ENCODE peak calls at places on chromosomes 5 and 9, in ten cellular contexts. N is left ventricle myocardium inferior; S is HTR-8/SVneo; Q is T47D; G is posterior cingulate gyrus; W is stimulated activated CD4-positive, alpha-beta T cell treated with anti-CD3 and anti-CD28 coated beads, Interleukin-2, amount 100 ng/mL, for 48 hours; V is choroid plexus epithelial cell; R is head of caudate nucleus; X is hypothalamus; T is sigmoid colon. Z is an unnamed sample.
A peak's percentile ranks its signal among the peaks of the same experiment; 100 is the strongest.

GRCh38 chr9:70412678-70413426 is 1.6 kb downstream of the KLF9 start:
- DNase-seq in N (peak; percentile 90), S (no peak), X (peak; percentile 70), Q (peak; percentile 51), G (peak; percentile 93), V (peak; percentile 84), T (peak; percentile 97), R (peak; percentile 80), W (no peak), Z (peak; percentile 88)

GRCh38 chr9:15104826-15105420 is 194.7 kb upstream of the FREM1 start:
- DNase-seq in V (peak; percentile 65), Q (no peak), N (no peak), G (no peak), R (no peak), W (peak; percentile 33), T (no peak), S (peak; percentile 7), X (peak; percentile 1), Z (no peak)

GRCh38 chr5:28737682-28738081 is 1699.3 kb upstream of the CDH9 start:
- DNase-seq in S (no peak), R (no peak), W (no peak), X (no peak), T (no peak), Q (no peak), V (no peak), N (no peak), G (no peak), Z (no peak)

GRCh38 chr5:30604648-30605262 is 588.7 kb upstream of the CDH6 start:
- DNase-seq in T (no peak), W (no peak), V (no peak), R (no peak), X (no peak), Q (no peak), N (no peak), S (no peak), G (no peak), Z (no peak)

GRCh38 chr9:92685022-92685421 is 15.1 kb upstream of the IPPK start:
- DNase-seq in T (no peak), V (no peak), Q (no peak), X (no peak), R (no peak), N (no peak), G (no peak), W (no peak), S (no peak), Z (no peak)

GRCh38 chr5:168424506-168425298 is 61.6 kb upstream of the RARS1 start:
- DNase-seq in X (no peak), S (peak; percentile 54), Q (no peak), W (no peak), G (no peak), T (no peak), N (no peak), V (peak; percentile 42), R (no peak), Z (no peak)

GRCh38 chr9:128558431-128559310 is 6.3 kb downstream of the SPTAN1 start:
- DNase-seq in R (peak; percentile 70), V (peak; percentile 91), N (peak; percentile 86), S (peak; percentile 57), X (peak; percentile 86), Q (no peak), G (peak; percentile 94), T (peak; percentile 94), W (peak; percentile 53), Z (peak; percentile 62)

GRCh38 chr5:81819556-81820314 is 68.8 kb upstream of the SSBP2 start:
- DNase-seq in R (no peak), T (no peak), N (no peak), G (no peak), X (no peak), Q (no peak), V (peak; percentile 80), S (peak; percentile 40), W (no peak), Z (no peak)

GRCh38 chr9:102642651-102643050 is 352.5 kb upstream of the CYLC2 start:
- DNase-seq in R (no peak), X (no peak), S (no peak), W (no peak), V (no peak), N (no peak), G (no peak), Q (no peak), T (no peak), Z (no peak)

GRCh38 chr9:87890866-87891265 is 8.2 kb downstream of the SPATA31E1 start:
- DNase-seq in S (no peak), Q (no peak), T (no peak), V (no peak), X (no peak), G (peak; percentile 52), R (no peak), W (no peak), N (no peak), Z (no peak)

GRCh38 chr9:105063665-105064247 is 135.8 kb upstream of the ABCA1 start:
- DNase-seq in N (no peak), S (no peak), X (peak; percentile 5), V (peak; percentile 96), R (no peak), W (no peak), T (peak; percentile 73), G (no peak), Q (no peak), Z (no peak)

GRCh38 chr9:98873535-98874432 is 66.3 kb downstream of the GALNT12 start:
- DNase-seq in X (peak; percentile 50), W (no peak), V (peak; percentile 40), Q (no peak), G (no peak), R (peak; percentile 6), S (no peak), T (no peak), N (peak; percentile 70), Z (no peak)

GRCh38 chr9:89969881-89970639 is 365.2 kb downstream of the GADD45G start:
- DNase-seq in Q (no peak), T (no peak), X (no peak), N (no peak), W (no peak), S (no peak), G (no peak), R (no peak), V (no peak), Z (no peak)

GRCh38 chr5:178535299-178536175 is 54.7 kb downstream of the COL23A1 start:
- DNase-seq in Q (no peak), X (no peak), N (peak; percentile 70), S (no peak), V (peak; percentile 30), G (peak; percentile 95), R (no peak), T (no peak), W (no peak), Z (peak; percentile 25)

GRCh38 chr9:76761448-76761847 is 2.8 kb upstream of the PCA3 start:
- DNase-seq in R (no peak), S (peak; percentile 15), G (no peak), W (no peak), N (no peak), Q (no peak), T (no peak), X (no peak), V (peak; percentile 32), Z (no peak)

GRCh38 chr5:135313946-135314345 is 85.1 kb downstream of the MACROH2A1 start:
- DNase-seq in W (no peak), R (no peak), V (no peak), T (no peak), G (no peak), Q (no peak), X (no peak), S (no peak), N (no peak), Z (no peak)

GRCh38 chr5:125410501-125411162 is 664.2 kb upstream of the ZNF608 start:
- DNase-seq in G (no peak), S (peak; percentile 10), T (no peak), N (no peak), R (no peak), Q (no peak), V (peak; percentile 70), X (no peak), W (no peak), Z (no peak)

GRCh38 chr5:11563822-11564221 is 340.4 kb downstream of the CTNND2 start:
- DNase-seq in S (no peak), G (no peak), V (no peak), R (no peak), W (no peak), T (no peak), N (no peak), Q (no peak), X (no peak), Z (no peak)

GRCh38 chr9:114282507-114282906 is 40.4 kb upstream of the ORM1 start:
- DNase-seq in T (no peak), N (peak; percentile 6), Q (no peak), G (peak; percentile 35), V (no peak), S (no peak), X (no peak), W (no peak), R (no peak), Z (no peak)

GRCh38 chr9:94804917-94805544 is 78.5 kb downstream of the AOPEP start:
- DNase-seq in V (no peak), Q (no peak), R (no peak), G (no peak), T (no peak), N (no peak), W (no peak), X (no peak), S (no peak), Z (no peak)

GRCh38 chr5:83576341-83576740 is 104.8 kb downstream of the VCAN start:
- DNase-seq in W (no peak), R (no peak), V (peak; percentile 60), X (no peak), S (no peak), Q (no peak), N (no peak), T (no peak), G (no peak), Z (no peak)

GRCh38 chr5:81400375-81400774 is 6.4 kb upstream of the ACOT12 start:
- DNase-seq in T (no peak), R (no peak), W (no peak), V (no peak), S (no peak), Q (no peak), G (no peak), X (no peak), N (no peak), Z (no peak)

GRCh38 chr9:127008076-127008475 is 93.5 kb downstream of the RALGPS1 start:
- DNase-seq in Q (no peak), S (no peak), W (no peak), V (no peak), R (no peak), T (no peak), N (no peak), X (no peak), G (no peak), Z (no peak)

GRCh38 chr9:81868145-81868544 is 60.1 kb upstream of the SPATA31D4 start:
- DNase-seq in W (no peak), N (no peak), X (no peak), T (no peak), S (no peak), G (no peak), V (no peak), Q (no peak), R (no peak), Z (no peak)

GRCh38 chr5:125142439-125142838 is 396.0 kb upstream of the ZNF608 start:
- DNase-seq in T (no peak), Q (no peak), S (no peak), W (no peak), N (no peak), X (no peak), R (no peak), V (no peak), G (no peak), Z (no peak)

GRCh38 chr5:9392625-9393024 is 153.2 kb downstream of the SEMA5A start:
- DNase-seq in N (no peak), W (no peak), S (no peak), V (no peak), R (no peak), X (no peak), T (no peak), G (no peak), Q (no peak), Z (no peak)

GRCh38 chr5:35828092-35828598 is 28.5 kb upstream of the IL7R start:
- DNase-seq in N (no peak), G (no peak), S (no peak), T (no peak), X (no peak), W (no peak), R (no peak), Q (no peak), V (no peak), Z (no peak)

GRCh38 chr9:113387560-113388230 is 10.9 kb upstream of the HDHD3 start:
- DNase-seq in W (no peak), Q (no peak), N (no peak), V (no peak), X (no peak), T (no peak), G (no peak), S (no peak), R (no peak), Z (no peak)